ENCODE peak calls at places on chromosomes 11 and 22, in nine cellular contexts. C, T, M, N, S, Q, V, K and J are unnamed samples.
A peak's percentile ranks its signal among the peaks of the same experiment; 100 is the strongest.

GRCh38 chr11:78664606-78665005 is 89.9 kb upstream of the NARS2 start:
- DNase-seq in Q (no peak), V (peak; percentile 13), K (no peak), T (no peak), C (no peak), S (no peak), M (no peak), N (no peak), J (no peak)

GRCh38 chr11:87300640-87301381 is 263.1 kb downstream of the TMEM135 start:
- DNase-seq in T (no peak), V (no peak), S (no peak), K (no peak), M (no peak), N (no peak), C (no peak), Q (no peak), J (peak; percentile 68)

GRCh38 chr11:76810151-76810853 is 27.1 kb downstream of the TSKU start:
- DNase-seq in K (no peak), Q (peak; percentile 79), N (peak; percentile 30), V (peak; percentile 66), C (no peak), M (no peak), T (no peak), S (no peak), J (peak; percentile 51)

GRCh38 chr11:7677071-7677470 is 3.8 kb upstream of the CYB5R2 start:
- DNase-seq in K (no peak), M (no peak), Q (no peak), T (no peak), N (no peak), S (peak; percentile 14), C (no peak), V (peak; percentile 93), J (no peak)

GRCh38 chr22:33492210-33492651 is 428.0 kb downstream of the LARGE1 start:
- DNase-seq in K (no peak), M (no peak), S (no peak), T (no peak), Q (no peak), V (no peak), N (no peak), C (no peak), J (no peak)

GRCh38 chr11:84924290-84924689 is 702.9 kb downstream of the DLG2 start:
- DNase-seq in N (no peak), C (no peak), V (no peak), T (no peak), M (no peak), Q (no peak), S (no peak), K (no peak), J (no peak)

GRCh38 chr11:134761361-134761760 is 349.3 kb upstream of the B3GAT1 start:
- DNase-seq in N (no peak), C (no peak), Q (no peak), V (no peak), K (no peak), M (no peak), S (no peak), T (no peak), J (no peak)

GRCh38 chr11:73273246-73273890 is 1.2 kb downstream of the P2RY6 start:
- DNase-seq in K (no peak), T (no peak), Q (no peak), M (peak; percentile 2), N (no peak), V (no peak), S (no peak), C (no peak), J (no peak)

GRCh38 chr11:7585816-7586215 is 72.0 kb downstream of the PPFIBP2 start:
- DNase-seq in V (no peak), Q (no peak), T (no peak), S (no peak), C (no peak), K (no peak), N (no peak), M (no peak), J (no peak)

GRCh38 chr11:111148953-111149352 is 96.6 kb upstream of the POU2AF2 start:
- DNase-seq in S (no peak), M (no peak), T (no peak), K (no peak), Q (no peak), C (no peak), N (no peak), V (no peak), J (peak; percentile 35)

GRCh38 chr11:19982761-19983495 is 177.3 kb downstream of the DBX1 start:
- DNase-seq in T (no peak), N (no peak), S (peak; percentile 43), C (no peak), M (no peak), K (no peak), V (no peak), Q (no peak), J (no peak)